ENCODE peak calls at places on chromosomes 3 and 15, in seven cellular contexts. E, J, K, U, Y, Z and X are unnamed samples.

GRCh38 chr3:141763088-141763750 is at the start of gene GRK7:
- DNase-seq in Y (no peak), U (no peak), Z (no peak), K (no peak), J (no peak), E (no peak), X (no peak)

GRCh38 chr3:70501596-70501995 is 189.2 kb upstream of the MDFIC2 start:
- DNase-seq in E (no peak), Y (no peak), J (no peak), Z (no peak), K (no peak), U (no peak), X (no peak)

GRCh38 chr3:128735884-128736283 is 9.9 kb downstream of the RAB7A start:
- DNase-seq in Y (no peak), E (no peak), J (no peak), Z (no peak), K (no peak), U (no peak), X (no peak)

GRCh38 chr3:126816323-126816722 is 112.3 kb downstream of the CHCHD6 start:
- DNase-seq in J (no peak), Y (no peak), K (no peak), U (no peak), E (peak; percentile 91), Z (no peak), X (no peak)

GRCh38 chr3:122921791-122922651 is 105.5 kb downstream of the SEMA5B start:
- DNase-seq in J (no peak), Z (no peak), Y (no peak), U (peak; percentile 35), E (no peak), K (no peak), X (peak; percentile 35)

GRCh38 chr3:15428539-15428938 is 1.1 kb downstream of the EAF1 start:
- DNase-seq in U (no peak), Y (no peak), Z (peak; percentile 14), K (no peak), J (no peak), E (no peak), X (no peak)

GRCh38 chr15:61383421-61383820 is 154.3 kb upstream of the RORA start:
- DNase-seq in J (no peak), U (no peak), Z (no peak), E (peak; percentile 25), K (no peak), Y (no peak), X (no peak)

GRCh38 chr3:30578479-30578878 is 27.9 kb upstream of the TGFBR2 start:
- DNase-seq in Z (no peak), U (no peak), J (peak; percentile 31), Y (no peak), K (no peak), E (no peak), X (peak; percentile 16)

GRCh38 chr15:48411971-48412591 is 80.9 kb downstream of the DUT start:
- DNase-seq in K (no peak), Y (no peak), Z (no peak), J (peak; percentile 48), U (no peak), E (no peak), X (no peak)

GRCh38 chr3:155791190-155791589 is 14.9 kb downstream of the C3orf33 start:
- DNase-seq in Z (no peak), J (no peak), K (no peak), U (no peak), Y (no peak), E (no peak), X (no peak)